ENCODE peak calls at places on chromosomes 5 and 9, in five cellular contexts. H, L, W, C and E are unnamed samples.

GRCh38 chr9:120715331-120715924 is 1.2 kb upstream of the MEGF9 start:
- DNase-seq in C (peak; percentile 83), H (peak; percentile 33), W (peak; percentile 89), L (peak; percentile 88), E (peak; percentile 41)

GRCh38 chr5:59178482-59178881 is 595.6 kb downstream of the RAB3C start:
- DNase-seq in H (no peak), L (no peak), C (no peak), W (no peak), E (no peak)

GRCh38 chr5:141223112-141223783 is at the start of gene PCDHB14:
- DNase-seq in C (peak; percentile 7), L (no peak), H (no peak), W (peak; percentile 22), E (no peak)

GRCh38 chr5:154168395-154168794 is 22.1 kb upstream of the GALNT10 start:
- DNase-seq in L (no peak), C (no peak), H (no peak), W (peak; percentile 28), E (no peak)

GRCh38 chr9:35519697-35520403 is 29.9 kb downstream of the RUSC2 start:
- DNase-seq in C (no peak), L (no peak), W (peak; percentile 20), H (no peak), E (no peak)

GRCh38 chr5:122077451-122078115 is 476 bp downstream of the LOX start:
- DNase-seq in L (peak; percentile 77), W (no peak), H (no peak), C (no peak), E (no peak)

GRCh38 chr5:175842947-175843793 is 28.2 kb upstream of the CPLX2 start:
- DNase-seq in H (peak; percentile 43), C (peak; percentile 71), W (peak; percentile 64), L (no peak), E (peak; percentile 36)

GRCh38 chr5:142012186-142012785 is 541 bp downstream of the GNPDA1 start:
- DNase-seq in C (no peak), W (peak; percentile 65), L (peak; percentile 78), H (no peak), E (no peak)

GRCh38 chr9:125982798-125983406 is 235.7 kb downstream of the PBX3 start:
- DNase-seq in H (no peak), C (no peak), W (no peak), L (no peak), E (no peak)

GRCh38 chr5:72600401-72600981 is 93.3 kb upstream of the ZNF366 start:
- DNase-seq in W (peak; percentile 98), L (no peak), C (peak; percentile 96), H (peak; percentile 78), E (no peak)

GRCh38 chr9:12784461-12785250 is 9.8 kb downstream of the LURAP1L start:
- DNase-seq in H (peak; percentile 49), W (peak; percentile 98), L (peak; percentile 62), C (peak; percentile 95), E (peak; percentile 47)

GRCh38 chr5:79023947-79024346 is 38.8 kb upstream of the ARSB start:
- DNase-seq in L (no peak), W (no peak), C (no peak), H (no peak), E (no peak)

GRCh38 chr5:55222819-55223124 is 4.3 kb downstream of the MCIDAS start:
- DNase-seq in W (no peak), C (no peak), H (no peak), L (no peak), E (no peak)

GRCh38 chr5:55218966-55219365 is 8.1 kb downstream of the MCIDAS start:
- DNase-seq in C (no peak), H (no peak), L (peak; percentile 89), W (no peak), E (no peak)

GRCh38 chr5:55219770-55220169 is 7.3 kb downstream of the MCIDAS start:
- DNase-seq in H (no peak), W (no peak), L (no peak), C (no peak), E (no peak)

GRCh38 chr5:55222061-55222818 is 4.9 kb downstream of the MCIDAS start:
- DNase-seq in L (no peak), H (no peak), W (no peak), C (no peak), E (no peak)

DNA sequence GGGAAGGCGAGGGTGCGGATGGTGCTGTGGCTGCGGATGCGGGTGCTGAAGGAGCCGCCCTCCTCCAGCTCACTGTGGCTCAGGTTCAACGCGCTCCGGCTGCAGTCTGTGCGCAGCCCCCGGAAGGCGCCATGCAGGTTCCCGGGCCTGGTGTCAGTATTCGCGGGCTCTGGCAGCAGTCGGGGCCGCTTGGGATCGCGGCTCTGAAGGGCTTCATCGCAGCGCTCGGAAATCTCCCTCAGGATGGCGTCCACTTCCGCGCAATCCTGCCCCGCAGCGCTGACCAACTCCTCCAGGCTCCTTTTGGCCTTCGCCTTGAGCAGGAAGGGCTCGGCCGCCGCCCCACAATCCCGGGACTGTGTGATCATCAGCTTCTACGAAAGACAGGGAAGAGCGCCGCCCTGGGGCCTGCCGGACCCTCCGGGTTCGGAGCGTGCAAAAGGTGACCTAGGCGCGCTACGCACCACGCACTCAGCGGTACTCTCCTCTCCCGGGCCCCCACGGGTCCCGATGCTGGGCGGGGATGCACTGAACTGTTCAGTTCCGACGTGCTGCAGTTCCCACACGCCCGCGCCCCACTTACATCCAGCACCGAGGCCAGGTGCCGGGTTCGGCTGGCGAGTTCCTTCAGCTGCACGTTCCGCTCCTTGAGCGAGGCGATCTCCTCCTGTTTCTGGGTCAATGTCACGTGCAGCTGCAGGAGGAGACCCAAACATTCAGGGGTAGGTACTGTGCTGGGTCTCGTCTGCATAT is 6.5 kb downstream of the MCIDAS start:
- DNase-seq in H (no peak), C (no peak), W (peak; percentile 26), L (peak; percentile 78), E (no peak)
- TF ChIP-seq CTCF in H (no peak), C (no peak), W (no peak), L (no peak), E (no peak)

DNA sequence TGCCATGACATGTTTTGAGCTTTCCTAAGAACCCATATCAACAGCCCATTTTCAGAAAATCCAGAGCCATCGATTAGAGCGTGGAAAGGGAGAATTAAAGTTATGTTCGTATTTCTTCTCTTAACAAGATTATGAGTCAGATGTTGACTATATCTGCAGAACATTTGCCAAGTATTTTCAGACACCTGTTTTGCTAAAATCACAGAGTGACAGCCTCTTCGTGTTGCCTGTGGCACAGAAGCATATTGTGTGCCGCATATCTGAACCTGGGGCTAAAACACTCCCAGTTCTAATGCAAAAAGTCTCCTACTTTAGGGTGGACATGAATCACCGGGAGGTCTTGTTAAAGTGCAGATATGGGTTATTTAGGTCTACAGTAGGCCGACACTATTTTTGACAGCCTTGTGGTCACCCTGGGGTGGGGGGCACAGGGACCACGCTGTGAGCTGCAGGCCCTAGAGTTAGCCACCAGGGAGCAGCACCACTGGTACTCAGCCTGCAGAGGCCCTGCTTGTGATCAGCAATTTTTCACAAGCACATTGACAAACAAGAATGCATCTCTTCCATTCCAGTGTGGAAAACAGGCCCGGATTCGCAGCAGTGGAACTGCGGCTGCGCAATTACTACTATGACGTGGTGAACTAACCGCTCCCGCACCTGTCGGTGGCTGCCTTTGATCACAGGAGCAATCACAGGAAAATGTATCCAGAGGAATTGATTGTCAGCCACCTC is 93.5 kb downstream of the SYK start:
- DNase-seq in H (no peak), L (no peak), W (no peak), C (no peak), E (no peak)
- TF ChIP-seq CTCF in H (peak; percentile 77), L (peak; percentile 30), W (peak; percentile 59), C (peak; percentile 61), E (peak; percentile 50)

GRCh38 chr9:88587182-88587581 is 52.2 kb downstream of the NXNL2 start:
- DNase-seq in W (peak; percentile 64), C (peak; percentile 24), L (no peak), H (no peak), E (no peak)

GRCh38 chr9:88589656-88590055 is 54.7 kb downstream of the NXNL2 start:
- DNase-seq in H (no peak), W (no peak), C (no peak), L (no peak), E (no peak)

GRCh38 chr9:88587885-88588628 is 53.1 kb downstream of the NXNL2 start:
- DNase-seq in C (peak; percentile 14), W (peak; percentile 90), H (no peak), L (no peak), E (no peak)

GRCh38 chr9:88593537-88594185 is 58.7 kb downstream of the NXNL2 start:
- DNase-seq in C (peak; percentile 53), L (no peak), H (no peak), W (peak; percentile 75), E (no peak)

GRCh38 chr9:88590558-88591146 is 55.7 kb downstream of the NXNL2 start:
- DNase-seq in W (no peak), L (no peak), C (no peak), H (no peak), E (no peak)
- TF ChIP-seq CTCF in W (no peak), L (no peak), C (no peak), H (no peak), E (no peak)

GRCh38 chr5:157561105-157561504 is 14.5 kb downstream of the ADAM19 start:
- DNase-seq in L (no peak), W (no peak), C (no peak), H (no peak), E (no peak)

GRCh38 chr5:157559301-157559700 is 16.3 kb downstream of the ADAM19 start:
- DNase-seq in C (peak; percentile 57), H (peak; percentile 65), L (no peak), W (peak; percentile 89), E (no peak)

GRCh38 chr5:157558681-157559080 is 16.9 kb downstream of the ADAM19 start:
- DNase-seq in C (no peak), L (no peak), W (no peak), H (no peak), E (no peak)

GRCh38 chr5:157562111-157562581 is 13.4 kb downstream of the ADAM19 start:
- DNase-seq in C (no peak), W (peak; percentile 80), L (no peak), H (no peak), E (peak; percentile 77)

DNA sequence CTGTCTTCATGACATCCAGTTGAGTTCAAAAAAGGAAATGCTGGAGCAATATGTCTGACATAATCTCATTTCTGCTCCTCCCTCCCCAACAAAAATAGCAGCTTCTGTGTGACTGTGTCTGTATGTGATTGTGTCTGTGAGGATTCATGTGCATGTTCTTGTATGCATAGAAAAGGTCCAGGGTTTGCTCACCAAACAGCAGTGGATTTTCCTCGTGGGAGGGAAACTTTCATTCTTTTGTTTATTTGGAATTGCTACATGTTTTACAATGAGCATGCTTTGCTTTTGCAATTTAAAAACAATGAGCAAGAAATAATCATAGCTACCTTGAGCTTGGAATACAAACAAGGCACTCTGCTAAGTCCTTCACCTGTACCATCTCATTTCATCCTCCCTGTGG is 15.0 kb downstream of the ADAM19 start:
- DNase-seq in W (no peak), H (no peak), L (no peak), C (no peak), E (no peak)
- TF ChIP-seq CTCF in W (no peak), H (no peak), L (no peak), C (no peak), E (no peak)

DNA sequence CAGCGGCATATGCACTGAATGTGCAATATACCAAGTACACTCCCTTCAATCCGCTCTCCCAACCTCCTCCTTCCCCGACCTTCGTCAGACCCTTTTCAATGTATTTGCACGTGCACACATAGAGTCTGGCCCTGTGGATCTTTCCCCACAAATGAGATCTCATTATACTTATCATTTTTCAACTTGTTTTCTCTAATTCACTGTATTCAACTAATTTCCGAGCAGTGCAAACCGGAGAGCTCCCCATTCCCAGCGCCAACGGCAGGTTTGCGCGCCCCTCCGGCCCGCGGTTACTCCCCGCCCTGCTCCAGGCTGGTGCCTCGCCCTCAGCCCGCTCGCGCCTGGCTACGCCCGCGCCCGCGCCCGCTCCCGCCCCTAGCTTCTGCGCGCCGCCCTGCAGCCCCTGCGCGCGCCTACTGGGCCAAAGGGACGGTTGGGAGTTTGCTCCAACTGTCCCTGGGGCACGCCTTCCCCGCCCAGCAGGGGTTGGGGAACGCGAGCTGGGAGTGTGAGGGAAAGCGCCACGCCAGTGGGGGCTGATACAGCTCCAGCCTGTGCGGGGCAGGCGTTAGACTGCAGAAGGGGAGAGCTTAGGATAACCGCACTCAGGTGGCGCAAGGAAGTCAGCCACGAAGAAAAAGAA is 3.3 kb upstream of the CDC20B start:
- DNase-seq in L (peak; percentile 59), W (no peak), H (no peak), C (peak; percentile 34), E (no peak)
- TF ChIP-seq CTCF in L (peak; percentile 0), W (no peak), H (no peak), C (no peak), E (no peak)